ENCODE peak calls at places on chromosomes 16 and 17, in four cellular contexts. P is BJ, I is ovary, K is heart left ventricle. C is an unnamed sample.

GRCh38 chr17:65204001-65204400 is 66.8 kb downstream of the RGS9 start:
- DNase-seq in K (no peak), P (no peak), I (no peak), C (no peak)

GRCh38 chr16:53991181-53992056 is 287.5 kb downstream of the FTO start:
- DNase-seq in P (no peak), K (no peak), I (no peak), C (peak; percentile 27)

GRCh38 chr17:56545056-56545455 is 48.4 kb upstream of the NOG start:
- DNase-seq in K (no peak), P (no peak), I (no peak), C (no peak)

GRCh38 chr17:18026408-18026776 is 12.6 kb downstream of the ATPAF2 start:
- DNase-seq in I (no peak), K (peak; percentile 51), P (no peak), C (peak; percentile 66)

GRCh38 chr16:13968835-13969234 is 48.9 kb downstream of the ERCC4 start:
- DNase-seq in K (no peak), I (no peak), P (no peak), C (no peak)

GRCh38 chr17:29002811-29003210 is 3.0 kb downstream of the SEZ6 start:
- DNase-seq in K (no peak), P (no peak), I (no peak), C (no peak)

GRCh38 chr17:33218657-33219298 is 74.3 kb downstream of the ASIC2 start:
- DNase-seq in P (peak; percentile 14), K (no peak), I (no peak), C (no peak)

GRCh38 chr17:55572139-55572538 is 60.9 kb upstream of the SMIM36 start:
- DNase-seq in K (no peak), I (no peak), P (no peak), C (no peak)

GRCh38 chr17:64146418-64147109 is 16.6 kb upstream of the ERN1 start:
- DNase-seq in P (no peak), I (peak; percentile 80), K (peak; percentile 70), C (peak; percentile 92)

GRCh38 chr17:13777003-13777402 is 175.3 kb upstream of the HS3ST3A1 start:
- DNase-seq in I (peak; percentile 22), K (no peak), P (no peak), C (no peak)

GRCh38 chr16:79176987-79177386 is 423.6 kb downstream of the MAF start:
- DNase-seq in P (no peak), K (no peak), I (no peak), C (no peak)

GRCh38 chr17:49575524-49576120 is at the start of gene NXPH3:
- DNase-seq in I (peak; percentile 77), K (peak; percentile 63), P (no peak), C (peak; percentile 66)

GRCh38 chr16:27973678-27974077 is 89.8 kb downstream of the GSG1L start:
- DNase-seq in K (no peak), I (no peak), P (no peak), C (no peak)

GRCh38 chr16:81647527-81647926 is 131.6 kb upstream of the PLCG2 start:
- DNase-seq in K (no peak), I (no peak), P (no peak), C (peak; percentile 92)

GRCh38 chr17:50149425-50150353 is 788 bp downstream of the PPP1R9B start:
- DNase-seq in P (no peak), K (peak; percentile 66), I (peak; percentile 50), C (peak; percentile 68)

GRCh38 chr17:2455956-2456355 is 55.1 kb upstream of the MNT start:
- DNase-seq in P (no peak), K (no peak), I (no peak), C (no peak)

GRCh38 chr17:58671969-58672368 is 19.9 kb downstream of the TEX14 start:
- DNase-seq in P (no peak), K (no peak), I (no peak), C (no peak)

GRCh38 chr17:8153550-8153956 is 1.3 kb upstream of the PER1 start:
- DNase-seq in K (peak; percentile 87), I (peak; percentile 71), P (peak; percentile 77), C (peak; percentile 98)

GRCh38 chr17:82938486-82939212 is 98.8 kb upstream of the ZNF750 start:
- DNase-seq in K (no peak), I (no peak), P (no peak), C (no peak)

GRCh38 chr17:4412933-4413831 is 20.6 kb upstream of the SPNS3 start:
- DNase-seq in K (peak; percentile 90), I (peak; percentile 96), P (no peak), C (peak; percentile 86)

GRCh38 chr17:82241926-82242697 is 13.3 kb downstream of the SLC16A3 start:
- DNase-seq in I (peak; percentile 82), P (no peak), K (peak; percentile 61), C (peak; percentile 39)

GRCh38 chr17:34081269-34081668 is 173.8 kb upstream of the CCL2 start:
- DNase-seq in K (no peak), P (no peak), I (no peak), C (no peak)

GRCh38 chr17:78330570-78331224 is 29.2 kb downstream of the SOCS3 start:
- DNase-seq in I (no peak), K (no peak), P (no peak), C (no peak)

GRCh38 chr16:1199342-1200013 is 25.6 kb downstream of the TPSG1 start:
- DNase-seq in K (no peak), I (no peak), P (no peak), C (no peak)

GRCh38 chr17:7687072-7687907 is at the start of gene TP53:
- DNase-seq in I (peak; percentile 89), K (peak; percentile 93), P (peak; percentile 62), C (peak; percentile 93)

GRCh38 chr16:72722552-72722951 is 325.4 kb downstream of the ZFHX3 start:
- DNase-seq in K (no peak), P (no peak), I (no peak), C (no peak)

GRCh38 chr17:82013341-82013740 is 9.3 kb downstream of the CENPX start:
- DNase-seq in I (no peak), K (peak; percentile 42), P (no peak), C (peak; percentile 64)

GRCh38 chr17:65154770-65155589 is 17.8 kb downstream of the RGS9 start:
- DNase-seq in I (no peak), K (no peak), P (no peak), C (peak; percentile 77)

GRCh38 chr17:31596382-31597323 is 205.2 kb downstream of the RAB11FIP4 start:
- DNase-seq in K (peak; percentile 85), P (peak; percentile 83), I (no peak), C (peak; percentile 97)

GRCh38 chr16:24841291-24841690 is 4.5 kb upstream of the SLC5A11 start:
- DNase-seq in K (no peak), I (no peak), P (no peak), C (peak; percentile 78)

GRCh38 chr17:68613739-68614298 is 12.7 kb upstream of the FAM20A start:
- DNase-seq in K (peak; percentile 46), P (no peak), I (no peak), C (peak; percentile 66)
- TF ChIP-seq CTCF in K (peak; percentile 75), P (peak; percentile 81), I (no peak), C (peak; percentile 81)

DNA sequence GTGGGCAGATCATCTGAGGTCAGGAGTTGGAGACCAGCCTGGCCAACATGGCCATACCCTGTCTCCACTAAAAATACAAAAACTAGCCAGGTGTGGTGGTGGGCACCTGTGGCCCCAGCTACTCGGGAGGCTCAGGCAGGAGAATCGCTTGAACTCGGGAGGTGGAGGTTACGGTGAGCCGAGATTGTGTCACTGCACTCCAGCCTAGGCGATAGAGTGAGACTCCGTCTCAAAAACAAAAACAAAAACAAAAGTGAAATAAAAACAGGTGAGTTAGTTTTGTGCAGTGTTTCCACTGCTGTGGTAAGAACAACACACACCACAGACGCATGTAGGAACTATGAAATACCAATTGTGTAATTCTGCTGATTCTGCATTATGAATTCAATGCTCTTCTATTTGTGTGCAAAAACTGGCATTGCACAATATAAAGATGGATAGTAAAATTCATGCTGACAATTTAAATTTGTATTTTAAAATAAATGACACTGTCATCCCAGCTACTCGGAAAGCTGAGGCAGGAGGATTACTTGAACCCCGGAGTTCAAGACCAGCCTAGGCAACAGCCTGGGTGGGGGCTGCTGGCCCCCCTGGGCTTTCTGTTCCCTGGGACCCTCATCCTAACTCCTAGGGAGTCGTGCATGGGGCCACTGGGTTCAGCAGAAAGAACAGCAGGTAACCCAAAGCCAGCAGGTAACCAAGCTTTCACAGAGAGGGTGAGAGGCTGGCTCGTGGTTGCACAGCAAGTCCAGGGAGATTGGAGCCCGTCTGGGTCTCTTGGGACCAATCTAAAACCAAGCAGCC is 10.5 kb upstream of the RHBDF2 start:
- DNase-seq in P (no peak), I (no peak), K (no peak), C (no peak)
- H3K4me3 ChIP-seq in P (no peak overlapping the region), I (no peak overlapping the region), K (no peak overlapping the region), C (no peak overlapping the region)

GRCh38 chr16:82819286-82819685 is 192.5 kb downstream of the CDH13 start:
- DNase-seq in K (no peak), P (no peak), I (no peak), C (no peak)

GRCh38 chr16:82824408-82824807 is 197.6 kb downstream of the CDH13 start:
- DNase-seq in K (no peak), I (no peak), P (no peak), C (peak; percentile 4)
- TF ChIP-seq CTCF in K (no peak), I (no peak), P (no peak), C (no peak)

GRCh38 chr16:66169817-66170216 is 196.7 kb upstream of the CDH5 start:
- DNase-seq in P (no peak), K (no peak), I (no peak), C (no peak)
- H3K4me3 ChIP-seq in P (no peak overlapping the region), K (no peak overlapping the region), I (no peak overlapping the region), C (no peak overlapping the region)

GRCh38 chr17:76843703-76844484 is 24.3 kb upstream of the MGAT5B start:
- DNase-seq in K (no peak), P (no peak), I (no peak), C (no peak)
- TF ChIP-seq CTCF in K (no peak), P (no peak), I (no peak), C (no peak)

GRCh38 chr17:40772101-40772500 is at the start of gene KRT26:
- DNase-seq in P (no peak), I (no peak), K (no peak), C (no peak)
- H3K4me3 ChIP-seq in P (no peak within 1 kb of the TSS), I (no peak within 1 kb of the TSS), K (no peak within 1 kb of the TSS), C (no peak within 1 kb of the TSS)

GRCh38 chr17:74532115-74532514 is 840 bp upstream of the CD300LB start:
- DNase-seq in P (no peak), K (peak; percentile 49), I (no peak), C (no peak)
- TF ChIP-seq CTCF in P (no peak), K (no peak), I (no peak), C (no peak)

GRCh38 chr16:12903325-12904040 is 2.1 kb downstream of the SHISA9 start:
- DNase-seq in P (no peak), K (no peak), I (no peak), C (no peak)
- H3K4me3 ChIP-seq in P (no peak overlapping the region), K (no peak overlapping the region), I (no peak overlapping the region), C (no peak overlapping the region)